ENCODE peak calls at places on chromosomes 16 and 17, in five cellular contexts. T is ovary; Y is fibroblast of lung; E is CD8-positive, alpha-beta T cell; J is stomach. N is an unnamed sample.

GRCh38 chr17:41420134-41420533 is 4.3 kb downstream of the KRT37 start:
- DNase-seq in Y (peak), T (no peak), E (no peak), J (no peak), N (no peak)

GRCh38 chr16:17331991-17332390 is 138.8 kb downstream of the XYLT1 start:
- DNase-seq in J (no peak), Y (no peak), E (no peak), T (no peak), N (no peak)

GRCh38 chr17:27244481-27245223 is 49.3 kb upstream of the WSB1 start:
- DNase-seq in J (no peak), T (peak), E (no peak), Y (peak), N (peak)

GRCh38 chr17:68057531-68057952 is 22.0 kb downstream of the KPNA2 start:
- DNase-seq in J (peak), Y (no peak), T (no peak), E (peak), N (peak)

GRCh38 chr16:81076566-81077076 is 417 bp downstream of the C16orf46 start:
- DNase-seq in J (peak), Y (no peak), T (peak), E (peak), N (peak)

GRCh38 chr17:29151567-29151966 is 28.6 kb downstream of the MYO18A start:
- DNase-seq in E (no peak), T (no peak), J (no peak), Y (peak), N (peak)

GRCh38 chr16:77789085-77789611 is 784 bp downstream of the VAT1L start:
- DNase-seq in T (no peak), Y (no peak), J (no peak), E (no peak), N (no peak)

GRCh38 chr17:68906638-68907037 is 48.6 kb downstream of the ABCA8 start:
- DNase-seq in J (no peak), Y (peak), E (no peak), T (no peak), N (peak)

GRCh38 chr16:23145608-23146007 is 3.6 kb downstream of the USP31 start:
- DNase-seq in Y (peak), T (no peak), J (no peak), E (no peak), N (peak)

GRCh38 chr17:82228278-82228841 is 482 bp upstream of the SLC16A3 start:
- DNase-seq in Y (no peak), E (peak), J (peak), T (peak), N (no peak)

GRCh38 chr17:82225368-82226029 is 3.3 kb upstream of the SLC16A3 start:
- DNase-seq in J (no peak), T (no peak), E (no peak), Y (no peak), N (no peak)

GRCh38 chr17:82227629-82228277 is 1.1 kb upstream of the SLC16A3 start:
- DNase-seq in Y (no peak), J (no peak), E (no peak), T (no peak), N (no peak)

GRCh38 chr17:82226170-82226808 is 2.6 kb upstream of the SLC16A3 start:
- DNase-seq in T (no peak), E (no peak), J (no peak), Y (no peak), N (no peak)

GRCh38 chr17:82226809-82227628 is 1.8 kb upstream of the SLC16A3 start:
- DNase-seq in J (no peak), T (no peak), Y (no peak), E (no peak), N (no peak)
- H3K27ac ChIP-seq in J (no peak), T (no peak), Y (no peak), E (no peak), N (no peak)

DNA sequence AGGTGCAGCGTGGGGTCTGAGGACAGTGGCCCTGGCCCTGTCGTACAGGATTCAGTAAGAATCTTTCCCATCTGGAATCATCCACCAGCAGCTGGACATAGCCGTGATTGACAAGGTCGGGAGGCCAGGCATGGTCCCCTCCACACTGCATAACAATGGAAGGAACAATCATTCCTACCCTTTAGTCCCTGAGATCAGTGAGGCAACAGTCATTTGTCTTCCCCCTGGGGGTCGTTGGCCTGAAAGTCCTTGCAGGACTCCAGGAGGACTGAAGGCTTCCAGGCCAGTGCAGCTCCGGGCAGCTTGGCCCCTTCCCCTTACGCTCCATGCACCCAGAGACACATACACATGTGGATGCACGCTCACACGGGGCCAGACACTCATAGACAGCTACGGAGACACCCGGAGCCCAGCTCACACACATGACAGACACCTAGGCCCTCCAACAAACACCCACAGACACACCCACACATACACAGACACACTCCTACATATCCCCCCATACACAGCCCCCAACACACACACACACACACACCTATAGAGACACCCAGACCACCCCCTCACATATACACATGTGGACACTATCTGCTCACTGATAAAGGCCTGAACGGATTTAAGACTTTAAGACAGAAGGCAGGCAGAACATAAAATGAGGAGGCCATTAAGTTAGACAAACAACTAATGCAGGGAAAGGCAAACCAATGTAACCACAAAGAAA is 42.9 kb downstream of the LITAF start:
- DNase-seq in J (no peak), T (no peak), Y (no peak), E (no peak), N (no peak)
- H3K27ac ChIP-seq in J (no peak), T (no peak), Y (no peak), E (no peak), N (no peak)

DNA sequence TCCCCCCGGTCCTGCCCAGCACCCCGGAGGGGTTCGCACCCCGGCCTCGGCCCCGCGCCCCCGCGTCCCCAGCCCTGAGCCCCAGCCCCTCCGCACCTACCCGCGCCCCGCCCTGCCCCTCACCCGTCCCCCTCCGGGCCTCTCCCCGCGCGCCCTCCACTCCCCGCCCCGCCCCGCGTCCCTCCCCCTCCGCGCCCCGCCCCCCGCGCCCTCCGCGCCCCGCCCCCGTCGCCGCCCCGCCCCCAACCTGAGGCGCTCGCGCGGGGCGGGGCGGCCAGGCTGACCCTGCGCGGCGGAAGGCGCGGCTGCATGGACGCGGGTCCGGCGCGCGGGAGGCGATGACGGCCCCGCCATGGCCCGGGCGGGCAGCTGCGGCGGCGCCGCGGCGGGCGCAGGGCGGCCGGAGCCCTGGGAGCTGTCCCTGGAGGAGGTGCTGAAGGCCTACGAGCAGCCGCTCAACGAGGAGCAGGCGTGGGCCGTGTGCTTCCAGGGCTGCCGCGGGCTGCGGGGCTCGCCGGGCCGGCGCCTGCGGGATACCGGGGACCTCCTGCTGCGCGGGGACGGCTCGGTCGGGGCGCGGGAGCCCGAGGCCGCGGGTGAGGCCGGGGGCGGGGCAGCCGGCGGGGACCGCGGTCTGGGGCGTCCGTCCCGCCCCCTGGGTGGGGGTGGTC is at the start of gene SPIRE2:
- DNase-seq in Y (peak), E (peak), J (peak), T (peak), N (peak)
- H3K27ac ChIP-seq in Y (peak), E (no peak), J (peak), T (peak), N (peak)

GRCh38 chr17:18262111-18262510 is 1.6 kb downstream of the MIEF2 start:
- DNase-seq in J (no peak), T (no peak), Y (no peak), E (no peak), N (no peak)
- H3K27ac ChIP-seq in J (peak), T (no peak), Y (peak), E (no peak), N (no peak)

GRCh38 chr17:38919316-38920078 is 5.9 kb upstream of the LASP1NB start:
- DNase-seq in E (no peak), J (peak), Y (no peak), T (no peak), N (no peak)

GRCh38 chr17:38925263-38925995 is at the start of gene LASP1NB:
- DNase-seq in Y (peak), J (peak), T (peak), E (peak), N (no peak)

GRCh38 chr17:38920374-38921291 is 4.8 kb upstream of the LASP1NB start:
- DNase-seq in E (no peak), J (peak), Y (no peak), T (no peak), N (no peak)

GRCh38 chr17:38921756-38922411 is 3.5 kb upstream of the LASP1NB start:
- DNase-seq in J (peak), T (no peak), Y (no peak), E (no peak), N (no peak)

GRCh38 chr17:38922538-38923291 is 2.7 kb upstream of the LASP1NB start:
- DNase-seq in J (peak), Y (peak), T (peak), E (no peak), N (peak)
- H3K27ac ChIP-seq in J (peak), Y (peak), T (no peak), E (no peak), N (no peak)

GRCh38 chr16:19809121-19809635 is 75.5 kb downstream of the GPRC5B start:
- DNase-seq in J (peak), T (no peak), Y (peak), E (no peak), N (no peak)
- H3K27ac ChIP-seq in J (peak), T (no peak), Y (no peak), E (no peak), N (no peak)

N was measured in A673.